ENCODE peak calls at places on chromosome 19, in six cellular contexts. O, A, M, V, P and D are unnamed samples.
A peak's percentile ranks its signal among the peaks of the same experiment; 100 is the strongest.

GRCh38 chr19:7843521-7843920 is 13.5 kb downstream of the EVI5L start:
- DNase-seq in O (no peak), A (no peak), M (no peak), V (no peak), P (no peak), D (no peak)

GRCh38 chr19:11848594-11849263 is at the start of gene ZNF439:
- DNase-seq in O (peak; percentile 98), A (peak; percentile 59), M (peak; percentile 64), V (peak; percentile 97), P (peak; percentile 16), D (peak; percentile 98)

GRCh38 chr19:35436477-35437141 is 11.4 kb upstream of the FFAR2 start:
- DNase-seq in O (peak; percentile 55), A (peak; percentile 55), M (no peak), V (peak; percentile 66), P (no peak), D (peak; percentile 58)

GRCh38 chr19:44770550-44771257 is 7.0 kb upstream of the CBLC start:
- DNase-seq in O (peak; percentile 99), A (peak; percentile 96), M (peak; percentile 99), V (peak; percentile 97), P (peak; percentile 92), D (peak; percentile 95)

GRCh38 chr19:55255618-55256423 is 3.0 kb downstream of the PPP6R1 start:
- DNase-seq in O (no peak), A (no peak), M (no peak), V (peak; percentile 78), P (peak; percentile 33), D (peak; percentile 80)

GRCh38 chr19:53192771-53193533 is at the start of gene ZNF665:
- DNase-seq in O (peak; percentile 92), A (peak; percentile 87), M (peak; percentile 95), V (peak; percentile 96), P (peak; percentile 74), D (peak; percentile 92)

GRCh38 chr19:45161715-45162463 is 1.1 kb upstream of the NKPD1 start:
- DNase-seq in O (no peak), A (peak; percentile 47), M (peak; percentile 92), V (peak; percentile 58), P (peak; percentile 78), D (no peak)

GRCh38 chr19:294819-295686 is 3.9 kb upstream of the PLPP2 start:
- DNase-seq in O (peak; percentile 42), A (no peak), M (peak; percentile 91), V (no peak), P (peak; percentile 75), D (peak; percentile 13)

GRCh38 chr19:3818479-3818878 is 32.3 kb upstream of the MATK start:
- DNase-seq in O (no peak), A (no peak), M (no peak), V (no peak), P (no peak), D (no peak)

GRCh38 chr19:39531834-39532232 is 819 bp downstream of the EID2B start:
- DNase-seq in O (no peak), A (peak; percentile 5), M (no peak), V (no peak), P (no peak), D (no peak)

GRCh38 chr19:40467007-40467565 is 285 bp downstream of the SPTBN4 start:
- DNase-seq in O (no peak), A (no peak), M (peak; percentile 56), V (peak; percentile 87), P (peak; percentile 44), D (no peak)

GRCh38 chr19:43562698-43563241 is 12.6 kb downstream of the XRCC1 start:
- DNase-seq in O (peak; percentile 59), A (peak; percentile 68), M (no peak), V (peak; percentile 92), P (no peak), D (peak; percentile 46)

GRCh38 chr19:38389101-38389925 is 816 bp downstream of the SPRED3 start:
- DNase-seq in O (no peak), A (peak; percentile 69), M (peak; percentile 82), V (no peak), P (peak; percentile 44), D (no peak)

GRCh38 chr19:29687244-29687896 is 22.1 kb downstream of the PLEKHF1 start:
- DNase-seq in O (no peak), A (peak; percentile 95), M (no peak), V (no peak), P (no peak), D (no peak)

GRCh38 chr19:51094696-51095279 is 12.1 kb upstream of the KLK14 start:
- DNase-seq in O (no peak), A (peak; percentile 21), M (peak; percentile 89), V (peak; percentile 43), P (peak; percentile 80), D (peak; percentile 56)

GRCh38 chr19:45781282-45782161 is 768 bp downstream of the DMPK start:
- DNase-seq in O (no peak), A (no peak), M (no peak), V (peak; percentile 83), P (no peak), D (peak; percentile 48)

GRCh38 chr19:55305491-55305890 is 19.6 kb downstream of the TMEM150B start:
- DNase-seq in O (peak; percentile 40), A (peak; percentile 32), M (peak; percentile 79), V (no peak), P (peak; percentile 68), D (no peak)

GRCh38 chr19:11651062-11651461 is 53.8 kb downstream of the ZNF627 start:
- DNase-seq in O (no peak), A (no peak), M (no peak), V (no peak), P (no peak), D (no peak)

GRCh38 chr19:17758528-17758927 is 7.3 kb downstream of the FCHO1 start:
- DNase-seq in O (no peak), A (no peak), M (no peak), V (no peak), P (no peak), D (no peak)

GRCh38 chr19:30666301-30666803 is 294.2 kb downstream of the ZNF536 start:
- DNase-seq in O (peak; percentile 41), A (peak; percentile 19), M (peak; percentile 92), V (no peak), P (peak; percentile 81), D (peak; percentile 48)

GRCh38 chr19:47153266-47153665 is 22.6 kb downstream of the SAE1 start:
- DNase-seq in O (no peak), A (no peak), M (no peak), V (no peak), P (no peak), D (no peak)

GRCh38 chr19:13824703-13825102 is 29.5 kb downstream of the ZSWIM4 start:
- DNase-seq in O (no peak), A (no peak), M (no peak), V (no peak), P (no peak), D (no peak)

GRCh38 chr19:13825489-13826475 is 30.5 kb downstream of the ZSWIM4 start:
- DNase-seq in O (no peak), A (no peak), M (peak; percentile 95), V (no peak), P (peak; percentile 79), D (no peak)

GRCh38 chr19:13830761-13831481 is 35.7 kb downstream of the ZSWIM4 start:
- DNase-seq in O (no peak), A (no peak), M (peak; percentile 39), V (peak; percentile 54), P (no peak), D (no peak)

GRCh38 chr19:13826652-13827235 is 31.5 kb downstream of the ZSWIM4 start:
- DNase-seq in O (no peak), A (no peak), M (no peak), V (no peak), P (no peak), D (no peak)

GRCh38 chr19:13827656-13828055 is 32.4 kb downstream of the ZSWIM4 start:
- DNase-seq in O (no peak), A (no peak), M (peak; percentile 77), V (no peak), P (no peak), D (no peak)
- TF ChIP-seq CTCF in O (no peak), A (no peak), M (no peak), V (no peak), P (no peak), D (no peak)

DNA sequence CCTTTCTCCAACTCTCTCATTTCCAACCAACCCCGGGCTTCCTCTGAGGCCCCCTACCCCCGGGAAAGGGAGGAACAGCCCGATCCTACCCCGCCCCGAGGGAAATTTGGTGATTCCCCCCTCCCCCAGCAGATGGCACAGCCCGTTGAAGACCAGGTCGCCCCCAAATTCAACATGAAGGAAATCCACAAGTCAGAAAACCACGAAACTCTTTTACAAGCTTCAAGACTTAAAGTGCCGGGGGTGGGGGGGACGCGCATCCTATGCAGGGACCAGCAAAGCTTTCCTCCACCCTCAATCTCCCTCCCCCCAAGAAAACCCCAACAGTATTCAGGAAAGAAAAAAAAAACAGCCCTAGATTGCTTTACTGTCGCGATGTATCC is 1.8 kb downstream of the TCF3 start:
- DNase-seq in O (no peak), A (peak; percentile 24), M (peak; percentile 77), V (no peak), P (no peak), D (no peak)
- TF ChIP-seq CTCF in O (no peak), A (peak; percentile 7), M (peak; percentile 22), V (no peak), P (no peak), D (no peak)

DNA sequence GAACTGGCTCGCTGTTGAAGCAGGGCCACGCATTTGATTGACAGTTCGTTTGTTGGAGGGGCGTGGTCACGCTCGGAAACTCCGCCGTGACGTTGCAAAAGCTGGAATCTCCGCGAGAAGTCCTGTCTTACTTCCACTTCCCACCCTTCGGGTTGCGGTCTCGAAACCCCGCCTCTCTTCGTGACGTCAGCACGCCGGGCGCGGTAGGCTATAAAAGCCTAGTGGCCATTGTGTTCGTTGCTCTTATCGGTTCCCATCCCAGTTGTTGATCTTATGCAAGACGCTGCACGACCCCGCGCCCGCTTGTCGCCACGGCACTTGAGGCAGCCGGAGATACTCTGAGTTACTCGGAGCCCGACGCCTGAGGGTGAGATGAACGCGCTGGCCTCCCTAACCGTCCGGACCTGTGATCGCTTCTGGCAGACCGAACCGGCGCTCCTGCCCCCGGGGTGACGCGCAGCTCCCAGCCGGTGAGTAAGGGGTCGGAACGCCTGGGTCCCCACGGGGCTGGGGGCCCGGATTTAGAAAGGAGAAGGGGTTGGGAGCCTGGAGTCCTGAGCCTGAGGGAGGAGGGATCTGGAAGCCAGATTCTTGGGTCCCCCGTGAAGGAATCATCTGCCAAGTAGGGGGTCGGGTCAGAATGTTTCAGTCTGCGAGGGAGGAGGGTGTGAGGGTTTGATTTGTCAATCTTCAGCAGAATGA is at the start of gene PPP1R15A:
- DNase-seq in O (peak; percentile 99), A (peak; percentile 99), M (peak; percentile 99), V (peak; percentile 99), P (peak; percentile 99), D (peak; percentile 98)
- TF ChIP-seq CTCF in O (no peak), A (no peak), M (peak; percentile 13), V (no peak), P (no peak), D (no peak)

GRCh38 chr19:33767898-33768413 is 28.7 kb upstream of the KCTD15 start:
- DNase-seq in O (no peak), A (peak; percentile 41), M (peak; percentile 96), V (no peak), P (peak; percentile 98), D (no peak)
- TF ChIP-seq CTCF in O (no peak), A (peak; percentile 28), M (peak; percentile 77), V (no peak), P (peak; percentile 56), D (no peak)

GRCh38 chr19:33402421-33403220 is 29.1 kb downstream of the CEBPG start:
- DNase-seq in O (no peak), A (no peak), M (no peak), V (peak; percentile 62), P (peak; percentile 3), D (no peak)
- TF ChIP-seq CTCF in O (no peak), A (no peak), M (no peak), V (no peak), P (no peak), D (no peak)